ENCODE peak calls at places on chromosomes 1 and 21, in ten cellular contexts. W is amniotic stem cell; G is left ventricle myocardium superior; A is HCT116; X is vagina; O is posterior cingulate gyrus; T is activated T-helper 9 cell treated with anti-CD3 and anti-CD28 coated beads, Interleukin-2, amount 50 U/mL, for 16 hours; D is activated T-helper 1 cell treated with Interleukin-2 at 50 U/mL for 16 hours; Y is NCI-H2081; K is AG10803. E is an unnamed sample.

GRCh38 chr1:9198538-9199361 is 35.8 kb upstream of the H6PD start:
- DNase-seq in W (no peak), G (peak; percentile 62), A (no peak), X (no peak), O (peak; percentile 53), T (no peak), D (no peak), Y (no peak), K (peak; percentile 26), E (no peak)

GRCh38 chr1:227886993-227887696 is 60.6 kb downstream of the WNT9A start:
- DNase-seq in W (no peak), G (peak; percentile 88), A (no peak), X (peak; percentile 86), O (peak; percentile 18), T (no peak), D (no peak), Y (no peak), K (peak; percentile 23), E (no peak)

GRCh38 chr1:150621497-150622113 is 7.8 kb downstream of the ENSA start:
- DNase-seq in W (peak; percentile 32), G (peak; percentile 53), A (no peak), X (no peak), O (no peak), T (peak; percentile 33), D (peak; percentile 33), Y (peak; percentile 44), K (peak; percentile 75), E (no peak)

GRCh38 chr1:177183801-177184200 is 13.0 kb downstream of the BRINP2 start:
- DNase-seq in W (no peak), G (no peak), A (no peak), X (no peak), O (no peak), T (no peak), D (no peak), Y (no peak), K (no peak), E (no peak)

GRCh38 chr21:42858185-42858847 is 21.0 kb downstream of the WDR4 start:
- DNase-seq in W (no peak), G (no peak), A (no peak), X (no peak), O (no peak), T (no peak), D (no peak), Y (no peak), K (no peak), E (no peak)

GRCh38 chr1:46554236-46555080 is 3.0 kb upstream of the KNCN start:
- DNase-seq in W (no peak), G (no peak), A (no peak), X (no peak), O (no peak), T (no peak), D (no peak), Y (peak; percentile 11), K (no peak), E (no peak)

GRCh38 chr21:39014751-39015150 is 168.5 kb downstream of the PSMG1 start:
- DNase-seq in W (peak; percentile 90), G (no peak), A (no peak), X (no peak), O (no peak), T (no peak), D (no peak), Y (no peak), K (peak; percentile 92), E (no peak)

GRCh38 chr21:44911384-44912157 is 9.1 kb downstream of the ITGB2 start:
- DNase-seq in W (no peak), G (peak; percentile 89), A (no peak), X (no peak), O (peak; percentile 64), T (peak; percentile 39), D (peak; percentile 53), Y (peak; percentile 84), K (no peak), E (no peak)

GRCh38 chr1:54798769-54799641 is 2.1 kb downstream of the TTC22 start:
- DNase-seq in W (no peak), G (no peak), A (no peak), X (no peak), O (no peak), T (peak; percentile 13), D (no peak), Y (no peak), K (peak; percentile 33), E (no peak)

GRCh38 chr1:20682571-20683236 is 21.5 kb upstream of the DDOST start:
- DNase-seq in W (no peak), G (peak; percentile 61), A (no peak), X (no peak), O (peak; percentile 62), T (no peak), D (no peak), Y (no peak), K (no peak), E (no peak)

GRCh38 chr1:36625959-36626337 is 143.2 kb upstream of the CSF3R start:
- DNase-seq in W (no peak), G (no peak), A (no peak), X (no peak), O (no peak), T (no peak), D (no peak), Y (no peak), K (no peak), E (no peak)

GRCh38 chr1:8343464-8344001 is 25.6 kb downstream of the SLC45A1 start:
- DNase-seq in W (peak; percentile 93), G (peak; percentile 84), A (peak; percentile 46), X (no peak), O (no peak), T (no peak), D (no peak), Y (no peak), K (peak; percentile 95), E (no peak)

GRCh38 chr1:159141584-159142518 is 29.6 kb upstream of the CADM3 start:
- DNase-seq in W (peak; percentile 3), G (no peak), A (no peak), X (no peak), O (peak; percentile 83), T (no peak), D (no peak), Y (no peak), K (peak; percentile 37), E (no peak)

GRCh38 chr1:151158751-151159251 is 2.4 kb downstream of the TNFAIP8L2 start:
- DNase-seq in W (no peak), G (no peak), A (no peak), X (no peak), O (no peak), T (no peak), D (no peak), Y (no peak), K (no peak), E (no peak)

GRCh38 chr1:223089250-223089649 is 53.8 kb downstream of the TLR5 start:
- DNase-seq in W (no peak), G (no peak), A (no peak), X (no peak), O (no peak), T (no peak), D (no peak), Y (no peak), K (no peak), E (no peak)

GRCh38 chr1:118961156-118961555 is 27.0 kb downstream of the TBX15 start:
- DNase-seq in W (no peak), G (no peak), A (no peak), X (no peak), O (no peak), T (no peak), D (no peak), Y (no peak), K (no peak), E (no peak)

GRCh38 chr1:115669002-115669673 is 27.4 kb downstream of the VANGL1 start:
- DNase-seq in W (peak; percentile 12), G (no peak), A (peak; percentile 69), X (no peak), O (no peak), T (no peak), D (no peak), Y (no peak), K (peak; percentile 39), E (no peak)

GRCh38 chr1:33905241-33905640 is 41.4 kb downstream of the HMGB4 start:
- DNase-seq in W (no peak), G (no peak), A (no peak), X (no peak), O (no peak), T (no peak), D (no peak), Y (no peak), K (peak; percentile 20), E (no peak)

GRCh38 chr1:44947060-44947773 is 39.2 kb downstream of the EIF2B3 start:
- DNase-seq in W (peak; percentile 25), G (peak; percentile 37), A (no peak), X (no peak), O (no peak), T (no peak), D (no peak), Y (peak; percentile 98), K (peak; percentile 94), E (no peak)

GRCh38 chr1:228059536-228060457 is 22.7 kb upstream of the ARF1 start:
- DNase-seq in W (no peak), G (peak; percentile 41), A (peak; percentile 61), X (no peak), O (peak; percentile 20), T (peak; percentile 48), D (peak; percentile 46), Y (peak; percentile 65), K (no peak), E (no peak)

GRCh38 chr1:91609571-91609970 is 108.9 kb downstream of the CDC7 start:
- DNase-seq in W (no peak), G (no peak), A (peak; percentile 37), X (no peak), O (no peak), T (no peak), D (no peak), Y (no peak), K (peak; percentile 81), E (no peak)

GRCh38 chr1:151175036-151175741 is 592 bp downstream of the TMOD4 start:
- DNase-seq in W (no peak), G (peak; percentile 58), A (no peak), X (no peak), O (peak; percentile 37), T (no peak), D (no peak), Y (no peak), K (peak; percentile 34), E (no peak)

GRCh38 chr1:63112155-63112914 is 210.0 kb upstream of the FOXD3 start:
- DNase-seq in W (peak; percentile 55), G (no peak), A (no peak), X (no peak), O (no peak), T (no peak), D (no peak), Y (no peak), K (peak; percentile 79), E (no peak)

GRCh38 chr1:235883261-235883927 is 16.7 kb upstream of the LYST start:
- DNase-seq in W (peak; percentile 84), G (peak; percentile 85), A (no peak), X (peak; percentile 95), O (peak; percentile 71), T (no peak), D (no peak), Y (peak; percentile 93), K (peak; percentile 100), E (no peak)

GRCh38 chr1:177645491-177645890 is 324.4 kb downstream of the SEC16B start:
- DNase-seq in W (no peak), G (no peak), A (no peak), X (no peak), O (no peak), T (no peak), D (no peak), Y (no peak), K (no peak), E (no peak)

GRCh38 chr1:168468042-168468809 is 75.6 kb downstream of the XCL2 start:
- DNase-seq in W (no peak), G (no peak), A (no peak), X (no peak), O (no peak), T (no peak), D (no peak), Y (no peak), K (peak; percentile 86), E (no peak)

GRCh38 chr21:41894922-41895557 is 15.9 kb upstream of the PRDM15 start:
- DNase-seq in W (peak; percentile 49), G (no peak), A (no peak), X (no peak), O (no peak), T (no peak), D (no peak), Y (no peak), K (peak; percentile 39), E (no peak)

E was measured in iPS DF 19.7.